ENCODE peak calls at places on chromosomes 16 and 17, in ten cellular contexts. One of them, this sample, is unnamed.

GRCh38 chr16:81816793-81817210 is 37.7 kb downstream of the PLCG2 start:
- DNase-seq in activated T-cell treated with anti-CD3 and anti-CD28 coated beads, Interleukin-2, amount 50 U/mL, for 24 hours: no peak
- DNase-seq in GOT3: no peak
- DNase-seq in Kasumi-1: no peak
- DNase-seq in stimulated activated CD8-positive, alpha-beta memory T cell treated with anti-CD3 and anti-CD28 coated beads, Interleukin-12 subunit alpha, Interleukin-12 subunit beta, amount 100 ng/mL, for 1 hour: no peak
- DNase-seq in CD4-positive, alpha-beta T cell: no peak
- DNase-seq in neural progenitor cell: no peak
- DNase-seq in neural crest cell: no peak
- DNase-seq in fibroblast of the aortic adventitia: no peak
- DNase-seq in GM18507: no peak
- DNase-seq in this sample: no peak

GRCh38 chr16:53507464-53508180 is 4.6 kb upstream of the AKTIP start:
- DNase-seq in activated T-cell treated with anti-CD3 and anti-CD28 coated beads, Interleukin-2, amount 50 U/mL, for 24 hours: no peak
- DNase-seq in GOT3: no peak
- DNase-seq in Kasumi-1: no peak
- DNase-seq in stimulated activated CD8-positive, alpha-beta memory T cell treated with anti-CD3 and anti-CD28 coated beads, Interleukin-12 subunit alpha, Interleukin-12 subunit beta, amount 100 ng/mL, for 1 hour: no peak
- DNase-seq in CD4-positive, alpha-beta T cell: no peak
- DNase-seq in neural progenitor cell: no peak
- DNase-seq in neural crest cell: no peak
- DNase-seq in fibroblast of the aortic adventitia: no peak
- DNase-seq in GM18507: no peak
- DNase-seq in this sample: no peak

GRCh38 chr16:15482068-15482747 is 47.8 kb downstream of the BMERB1 start:
- DNase-seq in activated T-cell treated with anti-CD3 and anti-CD28 coated beads, Interleukin-2, amount 50 U/mL, for 24 hours: peak; percentile 54
- DNase-seq in GOT3: peak; percentile 39
- DNase-seq in Kasumi-1: no peak
- DNase-seq in stimulated activated CD8-positive, alpha-beta memory T cell treated with anti-CD3 and anti-CD28 coated beads, Interleukin-12 subunit alpha, Interleukin-12 subunit beta, amount 100 ng/mL, for 1 hour: no peak
- DNase-seq in CD4-positive, alpha-beta T cell: no peak
- DNase-seq in neural progenitor cell: no peak
- DNase-seq in neural crest cell: no peak
- DNase-seq in fibroblast of the aortic adventitia: peak; percentile 90
- DNase-seq in GM18507: no peak
- DNase-seq in this sample: peak; percentile 88

GRCh38 chr16:29757950-29758466 is 12.2 kb upstream of the C16orf54 start:
- DNase-seq in activated T-cell treated with anti-CD3 and anti-CD28 coated beads, Interleukin-2, amount 50 U/mL, for 24 hours: no peak
- DNase-seq in GOT3: no peak
- DNase-seq in Kasumi-1: no peak
- DNase-seq in stimulated activated CD8-positive, alpha-beta memory T cell treated with anti-CD3 and anti-CD28 coated beads, Interleukin-12 subunit alpha, Interleukin-12 subunit beta, amount 100 ng/mL, for 1 hour: no peak
- DNase-seq in CD4-positive, alpha-beta T cell: no peak
- DNase-seq in neural progenitor cell: no peak
- DNase-seq in neural crest cell: no peak
- DNase-seq in fibroblast of the aortic adventitia: peak; percentile 95
- DNase-seq in GM18507: no peak
- DNase-seq in this sample: peak; percentile 32

GRCh38 chr17:31754239-31754945 is 104.7 kb downstream of the COPRS start:
- DNase-seq in activated T-cell treated with anti-CD3 and anti-CD28 coated beads, Interleukin-2, amount 50 U/mL, for 24 hours: no peak
- DNase-seq in GOT3: no peak
- DNase-seq in Kasumi-1: no peak
- DNase-seq in stimulated activated CD8-positive, alpha-beta memory T cell treated with anti-CD3 and anti-CD28 coated beads, Interleukin-12 subunit alpha, Interleukin-12 subunit beta, amount 100 ng/mL, for 1 hour: no peak
- DNase-seq in CD4-positive, alpha-beta T cell: no peak
- DNase-seq in neural progenitor cell: no peak
- DNase-seq in neural crest cell: no peak
- DNase-seq in fibroblast of the aortic adventitia: peak; percentile 83
- DNase-seq in GM18507: no peak
- DNase-seq in this sample: no peak

GRCh38 chr16:13634921-13635320 is 285.0 kb upstream of the ERCC4 start:
- DNase-seq in activated T-cell treated with anti-CD3 and anti-CD28 coated beads, Interleukin-2, amount 50 U/mL, for 24 hours: no peak
- DNase-seq in GOT3: no peak
- DNase-seq in Kasumi-1: no peak
- DNase-seq in stimulated activated CD8-positive, alpha-beta memory T cell treated with anti-CD3 and anti-CD28 coated beads, Interleukin-12 subunit alpha, Interleukin-12 subunit beta, amount 100 ng/mL, for 1 hour: no peak
- DNase-seq in CD4-positive, alpha-beta T cell: no peak
- DNase-seq in neural progenitor cell: no peak
- DNase-seq in neural crest cell: no peak
- DNase-seq in fibroblast of the aortic adventitia: no peak
- DNase-seq in GM18507: no peak
- DNase-seq in this sample: no peak

GRCh38 chr16:69405757-69406156 is 18.7 kb upstream of the CYB5B start:
- DNase-seq in activated T-cell treated with anti-CD3 and anti-CD28 coated beads, Interleukin-2, amount 50 U/mL, for 24 hours: no peak
- DNase-seq in GOT3: no peak
- DNase-seq in Kasumi-1: no peak
- DNase-seq in stimulated activated CD8-positive, alpha-beta memory T cell treated with anti-CD3 and anti-CD28 coated beads, Interleukin-12 subunit alpha, Interleukin-12 subunit beta, amount 100 ng/mL, for 1 hour: no peak
- DNase-seq in CD4-positive, alpha-beta T cell: no peak
- DNase-seq in neural progenitor cell: no peak
- DNase-seq in neural crest cell: no peak
- DNase-seq in fibroblast of the aortic adventitia: no peak
- DNase-seq in GM18507: no peak
- DNase-seq in this sample: no peak

GRCh38 chr17:77214743-77215142 is 74.0 kb downstream of the SEC14L1 start:
- DNase-seq in activated T-cell treated with anti-CD3 and anti-CD28 coated beads, Interleukin-2, amount 50 U/mL, for 24 hours: no peak
- DNase-seq in GOT3: no peak
- DNase-seq in Kasumi-1: peak; percentile 74
- DNase-seq in stimulated activated CD8-positive, alpha-beta memory T cell treated with anti-CD3 and anti-CD28 coated beads, Interleukin-12 subunit alpha, Interleukin-12 subunit beta, amount 100 ng/mL, for 1 hour: no peak
- DNase-seq in CD4-positive, alpha-beta T cell: no peak
- DNase-seq in neural progenitor cell: peak; percentile 70
- DNase-seq in neural crest cell: peak; percentile 26
- DNase-seq in fibroblast of the aortic adventitia: peak; percentile 34
- DNase-seq in GM18507: no peak
- DNase-seq in this sample: no peak

GRCh38 chr16:49929606-49930005 is 73.7 kb upstream of the ZNF423 start:
- DNase-seq in activated T-cell treated with anti-CD3 and anti-CD28 coated beads, Interleukin-2, amount 50 U/mL, for 24 hours: no peak
- DNase-seq in GOT3: no peak
- DNase-seq in Kasumi-1: no peak
- DNase-seq in stimulated activated CD8-positive, alpha-beta memory T cell treated with anti-CD3 and anti-CD28 coated beads, Interleukin-12 subunit alpha, Interleukin-12 subunit beta, amount 100 ng/mL, for 1 hour: no peak
- DNase-seq in CD4-positive, alpha-beta T cell: no peak
- DNase-seq in neural progenitor cell: no peak
- DNase-seq in neural crest cell: no peak
- DNase-seq in fibroblast of the aortic adventitia: no peak
- DNase-seq in GM18507: no peak
- DNase-seq in this sample: no peak

GRCh38 chr17:46901291-46901690 is 21.7 kb upstream of the GOSR2 start:
- DNase-seq in activated T-cell treated with anti-CD3 and anti-CD28 coated beads, Interleukin-2, amount 50 U/mL, for 24 hours: no peak
- DNase-seq in GOT3: no peak
- DNase-seq in Kasumi-1: no peak
- DNase-seq in stimulated activated CD8-positive, alpha-beta memory T cell treated with anti-CD3 and anti-CD28 coated beads, Interleukin-12 subunit alpha, Interleukin-12 subunit beta, amount 100 ng/mL, for 1 hour: no peak
- DNase-seq in CD4-positive, alpha-beta T cell: no peak
- DNase-seq in neural progenitor cell: no peak
- DNase-seq in neural crest cell: no peak
- DNase-seq in fibroblast of the aortic adventitia: no peak
- DNase-seq in GM18507: no peak
- DNase-seq in this sample: no peak

GRCh38 chr17:50681260-50682200 is 26.2 kb downstream of the ANKRD40 start:
- DNase-seq in activated T-cell treated with anti-CD3 and anti-CD28 coated beads, Interleukin-2, amount 50 U/mL, for 24 hours: no peak
- DNase-seq in GOT3: no peak
- DNase-seq in Kasumi-1: peak; percentile 87
- DNase-seq in stimulated activated CD8-positive, alpha-beta memory T cell treated with anti-CD3 and anti-CD28 coated beads, Interleukin-12 subunit alpha, Interleukin-12 subunit beta, amount 100 ng/mL, for 1 hour: no peak
- DNase-seq in CD4-positive, alpha-beta T cell: no peak
- DNase-seq in neural progenitor cell: peak; percentile 62
- DNase-seq in neural crest cell: peak; percentile 42
- DNase-seq in fibroblast of the aortic adventitia: peak; percentile 79
- DNase-seq in GM18507: no peak
- DNase-seq in this sample: peak; percentile 76

GRCh38 chr17:70563301-70563820 is 394.0 kb downstream of the KCNJ2 start:
- DNase-seq in activated T-cell treated with anti-CD3 and anti-CD28 coated beads, Interleukin-2, amount 50 U/mL, for 24 hours: no peak
- DNase-seq in GOT3: no peak
- DNase-seq in Kasumi-1: no peak
- DNase-seq in stimulated activated CD8-positive, alpha-beta memory T cell treated with anti-CD3 and anti-CD28 coated beads, Interleukin-12 subunit alpha, Interleukin-12 subunit beta, amount 100 ng/mL, for 1 hour: no peak
- DNase-seq in CD4-positive, alpha-beta T cell: no peak
- DNase-seq in neural progenitor cell: no peak
- DNase-seq in neural crest cell: no peak
- DNase-seq in fibroblast of the aortic adventitia: no peak
- DNase-seq in GM18507: no peak
- DNase-seq in this sample: no peak

GRCh38 chr17:661509-661908 is 53.1 kb downstream of the VPS53 start:
- DNase-seq in activated T-cell treated with anti-CD3 and anti-CD28 coated beads, Interleukin-2, amount 50 U/mL, for 24 hours: no peak
- DNase-seq in GOT3: no peak
- DNase-seq in Kasumi-1: no peak
- DNase-seq in stimulated activated CD8-positive, alpha-beta memory T cell treated with anti-CD3 and anti-CD28 coated beads, Interleukin-12 subunit alpha, Interleukin-12 subunit beta, amount 100 ng/mL, for 1 hour: no peak
- DNase-seq in CD4-positive, alpha-beta T cell: no peak
- DNase-seq in neural progenitor cell: no peak
- DNase-seq in neural crest cell: no peak
- DNase-seq in fibroblast of the aortic adventitia: no peak
- DNase-seq in GM18507: peak; percentile 4
- DNase-seq in this sample: no peak

GRCh38 chr16:66930189-66930588 is 4.0 kb downstream of the CIAO2B start:
- DNase-seq in activated T-cell treated with anti-CD3 and anti-CD28 coated beads, Interleukin-2, amount 50 U/mL, for 24 hours: no peak
- DNase-seq in GOT3: no peak
- DNase-seq in Kasumi-1: no peak
- DNase-seq in stimulated activated CD8-positive, alpha-beta memory T cell treated with anti-CD3 and anti-CD28 coated beads, Interleukin-12 subunit alpha, Interleukin-12 subunit beta, amount 100 ng/mL, for 1 hour: no peak
- DNase-seq in CD4-positive, alpha-beta T cell: no peak
- DNase-seq in neural progenitor cell: no peak
- DNase-seq in neural crest cell: no peak
- DNase-seq in fibroblast of the aortic adventitia: peak; percentile 52
- DNase-seq in GM18507: no peak
- DNase-seq in this sample: no peak

GRCh38 chr17:57619061-57619937 is 125.8 kb downstream of the CCDC182 start:
- DNase-seq in activated T-cell treated with anti-CD3 and anti-CD28 coated beads, Interleukin-2, amount 50 U/mL, for 24 hours: no peak
- DNase-seq in GOT3: no peak
- DNase-seq in Kasumi-1: no peak
- DNase-seq in stimulated activated CD8-positive, alpha-beta memory T cell treated with anti-CD3 and anti-CD28 coated beads, Interleukin-12 subunit alpha, Interleukin-12 subunit beta, amount 100 ng/mL, for 1 hour: no peak
- DNase-seq in CD4-positive, alpha-beta T cell: no peak
- DNase-seq in neural progenitor cell: no peak
- DNase-seq in neural crest cell: no peak
- DNase-seq in fibroblast of the aortic adventitia: no peak
- DNase-seq in GM18507: no peak
- DNase-seq in this sample: no peak

GRCh38 chr17:27776882-27777624 is 23.3 kb downstream of the NOS2 start:
- DNase-seq in activated T-cell treated with anti-CD3 and anti-CD28 coated beads, Interleukin-2, amount 50 U/mL, for 24 hours: no peak
- DNase-seq in GOT3: no peak
- DNase-seq in Kasumi-1: no peak
- DNase-seq in stimulated activated CD8-positive, alpha-beta memory T cell treated with anti-CD3 and anti-CD28 coated beads, Interleukin-12 subunit alpha, Interleukin-12 subunit beta, amount 100 ng/mL, for 1 hour: no peak
- DNase-seq in CD4-positive, alpha-beta T cell: no peak
- DNase-seq in neural progenitor cell: no peak
- DNase-seq in neural crest cell: no peak
- DNase-seq in fibroblast of the aortic adventitia: no peak
- DNase-seq in GM18507: no peak
- DNase-seq in this sample: no peak

GRCh38 chr17:39955726-39956225 is 7.0 kb upstream of the GSDMA start:
- DNase-seq in activated T-cell treated with anti-CD3 and anti-CD28 coated beads, Interleukin-2, amount 50 U/mL, for 24 hours: no peak
- DNase-seq in GOT3: no peak
- DNase-seq in Kasumi-1: no peak
- DNase-seq in stimulated activated CD8-positive, alpha-beta memory T cell treated with anti-CD3 and anti-CD28 coated beads, Interleukin-12 subunit alpha, Interleukin-12 subunit beta, amount 100 ng/mL, for 1 hour: no peak
- DNase-seq in CD4-positive, alpha-beta T cell: no peak
- DNase-seq in neural progenitor cell: no peak
- DNase-seq in neural crest cell: no peak
- DNase-seq in fibroblast of the aortic adventitia: no peak
- DNase-seq in GM18507: no peak
- DNase-seq in this sample: no peak

GRCh38 chr16:287298-287811 is 4.4 kb downstream of the PDIA2 start:
- DNase-seq in activated T-cell treated with anti-CD3 and anti-CD28 coated beads, Interleukin-2, amount 50 U/mL, for 24 hours: no peak
- DNase-seq in GOT3: no peak
- DNase-seq in Kasumi-1: no peak
- DNase-seq in stimulated activated CD8-positive, alpha-beta memory T cell treated with anti-CD3 and anti-CD28 coated beads, Interleukin-12 subunit alpha, Interleukin-12 subunit beta, amount 100 ng/mL, for 1 hour: no peak
- DNase-seq in CD4-positive, alpha-beta T cell: no peak
- DNase-seq in neural progenitor cell: no peak
- DNase-seq in neural crest cell: no peak
- DNase-seq in fibroblast of the aortic adventitia: no peak
- DNase-seq in GM18507: no peak
- DNase-seq in this sample: no peak

GRCh38 chr17:79622201-79622601 is 11.3 kb upstream of the RBFOX3 start:
- DNase-seq in activated T-cell treated with anti-CD3 and anti-CD28 coated beads, Interleukin-2, amount 50 U/mL, for 24 hours: no peak
- DNase-seq in GOT3: no peak
- DNase-seq in Kasumi-1: no peak
- DNase-seq in stimulated activated CD8-positive, alpha-beta memory T cell treated with anti-CD3 and anti-CD28 coated beads, Interleukin-12 subunit alpha, Interleukin-12 subunit beta, amount 100 ng/mL, for 1 hour: no peak
- DNase-seq in CD4-positive, alpha-beta T cell: no peak
- DNase-seq in neural progenitor cell: no peak
- DNase-seq in neural crest cell: no peak
- DNase-seq in fibroblast of the aortic adventitia: no peak
- DNase-seq in GM18507: no peak
- DNase-seq in this sample: no peak

GRCh38 chr16:3274490-3274889 is 8.8 kb upstream of the ZNF263 start:
- DNase-seq in activated T-cell treated with anti-CD3 and anti-CD28 coated beads, Interleukin-2, amount 50 U/mL, for 24 hours: no peak
- DNase-seq in GOT3: no peak
- DNase-seq in Kasumi-1: no peak
- DNase-seq in stimulated activated CD8-positive, alpha-beta memory T cell treated with anti-CD3 and anti-CD28 coated beads, Interleukin-12 subunit alpha, Interleukin-12 subunit beta, amount 100 ng/mL, for 1 hour: no peak
- DNase-seq in CD4-positive, alpha-beta T cell: no peak
- DNase-seq in neural progenitor cell: peak; percentile 7
- DNase-seq in neural crest cell: no peak
- DNase-seq in fibroblast of the aortic adventitia: no peak
- DNase-seq in GM18507: no peak
- DNase-seq in this sample: no peak

GRCh38 chr17:63697341-63698286 is 2.3 kb downstream of the LIMD2 start:
- DNase-seq in activated T-cell treated with anti-CD3 and anti-CD28 coated beads, Interleukin-2, amount 50 U/mL, for 24 hours: peak; percentile 83
- DNase-seq in GOT3: no peak
- DNase-seq in Kasumi-1: peak; percentile 94
- DNase-seq in stimulated activated CD8-positive, alpha-beta memory T cell treated with anti-CD3 and anti-CD28 coated beads, Interleukin-12 subunit alpha, Interleukin-12 subunit beta, amount 100 ng/mL, for 1 hour: no peak
- DNase-seq in CD4-positive, alpha-beta T cell: peak; percentile 85
- DNase-seq in neural progenitor cell: peak; percentile 28
- DNase-seq in neural crest cell: no peak
- DNase-seq in fibroblast of the aortic adventitia: peak; percentile 25
- DNase-seq in GM18507: no peak
- DNase-seq in this sample: no peak

GRCh38 chr17:40303706-40304450 is 5.1 kb upstream of the RARA start:
- DNase-seq in activated T-cell treated with anti-CD3 and anti-CD28 coated beads, Interleukin-2, amount 50 U/mL, for 24 hours: no peak
- DNase-seq in GOT3: no peak
- DNase-seq in Kasumi-1: no peak
- DNase-seq in stimulated activated CD8-positive, alpha-beta memory T cell treated with anti-CD3 and anti-CD28 coated beads, Interleukin-12 subunit alpha, Interleukin-12 subunit beta, amount 100 ng/mL, for 1 hour: no peak
- DNase-seq in CD4-positive, alpha-beta T cell: no peak
- DNase-seq in neural progenitor cell: no peak
- DNase-seq in neural crest cell: no peak
- DNase-seq in fibroblast of the aortic adventitia: peak; percentile 86
- DNase-seq in GM18507: no peak
- DNase-seq in this sample: no peak

GRCh38 chr16:84315422-84315821 is 20.7 kb downstream of the WFDC1 start:
- DNase-seq in activated T-cell treated with anti-CD3 and anti-CD28 coated beads, Interleukin-2, amount 50 U/mL, for 24 hours: no peak
- DNase-seq in GOT3: no peak
- DNase-seq in Kasumi-1: no peak
- DNase-seq in stimulated activated CD8-positive, alpha-beta memory T cell treated with anti-CD3 and anti-CD28 coated beads, Interleukin-12 subunit alpha, Interleukin-12 subunit beta, amount 100 ng/mL, for 1 hour: no peak
- DNase-seq in CD4-positive, alpha-beta T cell: no peak
- DNase-seq in neural progenitor cell: no peak
- DNase-seq in neural crest cell: no peak
- DNase-seq in fibroblast of the aortic adventitia: peak; percentile 10
- DNase-seq in GM18507: no peak
- DNase-seq in this sample: no peak

GRCh38 chr17:10120113-10120485 is 78.3 kb downstream of the GAS7 start:
- DNase-seq in activated T-cell treated with anti-CD3 and anti-CD28 coated beads, Interleukin-2, amount 50 U/mL, for 24 hours: no peak
- DNase-seq in GOT3: no peak
- DNase-seq in Kasumi-1: peak; percentile 13
- DNase-seq in stimulated activated CD8-positive, alpha-beta memory T cell treated with anti-CD3 and anti-CD28 coated beads, Interleukin-12 subunit alpha, Interleukin-12 subunit beta, amount 100 ng/mL, for 1 hour: no peak
- DNase-seq in CD4-positive, alpha-beta T cell: no peak
- DNase-seq in neural progenitor cell: no peak
- DNase-seq in neural crest cell: no peak
- DNase-seq in fibroblast of the aortic adventitia: no peak
- DNase-seq in GM18507: no peak
- DNase-seq in this sample: no peak

GRCh38 chr17:36117505-36118382 is 14.1 kb downstream of the CCL4 start:
- DNase-seq in activated T-cell treated with anti-CD3 and anti-CD28 coated beads, Interleukin-2, amount 50 U/mL, for 24 hours: peak; percentile 48
- DNase-seq in GOT3: no peak
- DNase-seq in Kasumi-1: no peak
- DNase-seq in stimulated activated CD8-positive, alpha-beta memory T cell treated with anti-CD3 and anti-CD28 coated beads, Interleukin-12 subunit alpha, Interleukin-12 subunit beta, amount 100 ng/mL, for 1 hour: no peak
- DNase-seq in CD4-positive, alpha-beta T cell: no peak
- DNase-seq in neural progenitor cell: peak; percentile 21
- DNase-seq in neural crest cell: no peak
- DNase-seq in fibroblast of the aortic adventitia: no peak
- DNase-seq in GM18507: no peak
- DNase-seq in this sample: no peak

This sample was measured in amniotic stem cell.